ENCODE peak calls at places on chromosomes 5 and 9, in four cellular contexts. One of them, this sample, is unnamed.

GRCh38 chr5:11797132-11797531 is 107.1 kb downstream of the CTNND2 start:
- DNase-seq in DND-41: no peak
- DNase-seq in mammary epithelial cell: no peak
- DNase-seq in PC-3: peak; percentile 91
- DNase-seq in this sample: no peak

GRCh38 chr9:71681708-71682268 is 86.5 kb downstream of the CEMIP2 start:
- DNase-seq in DND-41: no peak
- DNase-seq in mammary epithelial cell: peak; percentile 66
- DNase-seq in PC-3: peak; percentile 57
- DNase-seq in this sample: peak; percentile 73

GRCh38 chr5:133229931-133230664 is 178.3 kb downstream of the HSPA4 start:
- DNase-seq in DND-41: no peak
- DNase-seq in mammary epithelial cell: peak; percentile 96
- DNase-seq in PC-3: peak; percentile 38
- DNase-seq in this sample: no peak

GRCh38 chr5:644971-645370 is 32.8 kb downstream of the CEP72 start:
- DNase-seq in DND-41: no peak
- DNase-seq in mammary epithelial cell: no peak
- DNase-seq in PC-3: no peak
- DNase-seq in this sample: no peak

GRCh38 chr9:133727277-133727875 is 10.8 kb downstream of the SARDH start:
- DNase-seq in DND-41: no peak
- DNase-seq in mammary epithelial cell: no peak
- DNase-seq in PC-3: peak; percentile 7
- DNase-seq in this sample: peak; percentile 13

GRCh38 chr5:179679014-179679674 is 1.7 kb downstream of the CBY3 start:
- DNase-seq in DND-41: peak; percentile 40
- DNase-seq in mammary epithelial cell: peak; percentile 37
- DNase-seq in PC-3: no peak
- DNase-seq in this sample: peak; percentile 36

GRCh38 chr5:144315994-144316634 is 145.4 kb downstream of the KCTD16 start:
- DNase-seq in DND-41: no peak
- DNase-seq in mammary epithelial cell: no peak
- DNase-seq in PC-3: no peak
- DNase-seq in this sample: peak; percentile 63

GRCh38 chr5:107670028-107670926 is 460 bp downstream of the EFNA5 start:
- DNase-seq in DND-41: peak; percentile 52
- DNase-seq in mammary epithelial cell: peak; percentile 56
- DNase-seq in PC-3: peak; percentile 43
- DNase-seq in this sample: peak; percentile 56

GRCh38 chr5:39934830-39935229 is 510.1 kb upstream of the DAB2 start:
- DNase-seq in DND-41: no peak
- DNase-seq in mammary epithelial cell: no peak
- DNase-seq in PC-3: no peak
- DNase-seq in this sample: no peak

GRCh38 chr5:13503017-13503416 is 441.5 kb downstream of the DNAH5 start:
- DNase-seq in DND-41: no peak
- DNase-seq in mammary epithelial cell: no peak
- DNase-seq in PC-3: peak; percentile 42
- DNase-seq in this sample: no peak

GRCh38 chr5:31573494-31573893 is 41.4 kb downstream of the C5orf22 start:
- DNase-seq in DND-41: no peak
- DNase-seq in mammary epithelial cell: no peak
- DNase-seq in PC-3: no peak
- DNase-seq in this sample: no peak

GRCh38 chr5:53943938-53944337 is 366.4 kb downstream of the ARL15 start:
- DNase-seq in DND-41: no peak
- DNase-seq in mammary epithelial cell: no peak
- DNase-seq in PC-3: no peak
- DNase-seq in this sample: no peak

GRCh38 chr5:152331718-152332117 is 73.4 kb downstream of the NMUR2 start:
- DNase-seq in DND-41: peak; percentile 4
- DNase-seq in mammary epithelial cell: peak; percentile 16
- DNase-seq in PC-3: no peak
- DNase-seq in this sample: no peak

GRCh38 chr9:113166039-113166438 is 15.2 kb downstream of the SLC31A2 start:
- DNase-seq in DND-41: no peak
- DNase-seq in mammary epithelial cell: no peak
- DNase-seq in PC-3: no peak
- DNase-seq in this sample: no peak

GRCh38 chr5:133744909-133745308 is 132.6 kb upstream of the FSTL4 start:
- DNase-seq in DND-41: no peak
- DNase-seq in mammary epithelial cell: no peak
- DNase-seq in PC-3: no peak
- DNase-seq in this sample: no peak

GRCh38 chr9:16645970-16646369 is 224.5 kb downstream of the BNC2 start:
- DNase-seq in DND-41: no peak
- DNase-seq in mammary epithelial cell: peak; percentile 20
- DNase-seq in PC-3: no peak
- DNase-seq in this sample: no peak

GRCh38 chr9:111298831-111299603 is 31.0 kb downstream of the OR2K2 start:
- DNase-seq in DND-41: no peak
- DNase-seq in mammary epithelial cell: peak; percentile 39
- DNase-seq in PC-3: peak; percentile 73
- DNase-seq in this sample: peak; percentile 55

GRCh38 chr9:76216161-76216649 is 178.0 kb downstream of the RFK start:
- DNase-seq in DND-41: no peak
- DNase-seq in mammary epithelial cell: peak; percentile 87
- DNase-seq in PC-3: peak; percentile 5
- DNase-seq in this sample: peak; percentile 16

GRCh38 chr5:133406632-133407276 is 205.6 kb downstream of the FSTL4 start:
- DNase-seq in DND-41: no peak
- DNase-seq in mammary epithelial cell: no peak
- DNase-seq in PC-3: no peak
- DNase-seq in this sample: no peak

GRCh38 chr5:137666109-137666850 is 69.6 kb downstream of the KLHL3 start:
- DNase-seq in DND-41: no peak
- DNase-seq in mammary epithelial cell: no peak
- DNase-seq in PC-3: peak; percentile 41
- DNase-seq in this sample: no peak

GRCh38 chr5:148290271-148291195 is 21.7 kb upstream of the SPINK7 start:
- DNase-seq in DND-41: no peak
- DNase-seq in mammary epithelial cell: peak; percentile 32
- DNase-seq in PC-3: peak; percentile 66
- DNase-seq in this sample: peak; percentile 52

GRCh38 chr9:90795879-90796317 is 5.7 kb upstream of the SYK start:
- DNase-seq in DND-41: no peak
- DNase-seq in mammary epithelial cell: no peak
- DNase-seq in PC-3: no peak
- DNase-seq in this sample: no peak

GRCh38 chr5:96654209-96654608 is 8.0 kb upstream of the CAST start:
- DNase-seq in DND-41: no peak
- DNase-seq in mammary epithelial cell: no peak
- DNase-seq in PC-3: no peak
- DNase-seq in this sample: no peak

GRCh38 chr9:108056805-108057386 is 567.3 kb upstream of the KLF4 start:
- DNase-seq in DND-41: no peak
- DNase-seq in mammary epithelial cell: peak; percentile 85
- DNase-seq in PC-3: peak; percentile 76
- DNase-seq in this sample: no peak

GRCh38 chr9:127049581-127049980 is 72.9 kb downstream of the ANGPTL2 start:
- DNase-seq in DND-41: no peak
- DNase-seq in mammary epithelial cell: no peak
- DNase-seq in PC-3: no peak
- DNase-seq in this sample: no peak

GRCh38 chr9:111759762-111760639 is 34.7 kb downstream of the SHOC1 start:
- DNase-seq in DND-41: peak; percentile 55
- DNase-seq in mammary epithelial cell: peak; percentile 69
- DNase-seq in PC-3: peak; percentile 79
- DNase-seq in this sample: peak; percentile 78

GRCh38 chr5:51968756-51969155 is 585.5 kb downstream of the ISL1 start:
- DNase-seq in DND-41: no peak
- DNase-seq in mammary epithelial cell: no peak
- DNase-seq in PC-3: no peak
- DNase-seq in this sample: no peak

GRCh38 chr5:56459978-56460377 is 226.8 kb upstream of the ANKRD55 start:
- DNase-seq in DND-41: no peak
- DNase-seq in mammary epithelial cell: no peak
- DNase-seq in PC-3: no peak
- DNase-seq in this sample: no peak

GRCh38 chr5:98454407-98454806 is 319.1 kb upstream of the RGMB start:
- DNase-seq in DND-41: no peak
- DNase-seq in mammary epithelial cell: peak; percentile 9
- DNase-seq in PC-3: peak; percentile 12
- DNase-seq in this sample: no peak

GRCh38 chr9:94867842-94868312 is 141.4 kb downstream of the AOPEP start:
- DNase-seq in DND-41: no peak
- DNase-seq in mammary epithelial cell: peak; percentile 83
- DNase-seq in PC-3: peak; percentile 93
- DNase-seq in this sample: peak; percentile 20

GRCh38 chr5:157328277-157328912 is 62.5 kb downstream of the CYFIP2 start:
- DNase-seq in DND-41: peak; percentile 68
- DNase-seq in mammary epithelial cell: peak; percentile 52
- DNase-seq in PC-3: peak; percentile 90
- DNase-seq in this sample: peak; percentile 89

GRCh38 chr5:137415231-137415681 is 83.9 kb downstream of the SPOCK1 start:
- DNase-seq in DND-41: no peak
- DNase-seq in mammary epithelial cell: peak; percentile 75
- DNase-seq in PC-3: peak; percentile 61
- DNase-seq in this sample: no peak

GRCh38 chr5:172454355-172455086 is at the start of gene SH3PXD2B:
- DNase-seq in DND-41: peak; percentile 65
- DNase-seq in mammary epithelial cell: peak; percentile 40
- DNase-seq in PC-3: peak; percentile 54
- DNase-seq in this sample: peak; percentile 84

DNA sequence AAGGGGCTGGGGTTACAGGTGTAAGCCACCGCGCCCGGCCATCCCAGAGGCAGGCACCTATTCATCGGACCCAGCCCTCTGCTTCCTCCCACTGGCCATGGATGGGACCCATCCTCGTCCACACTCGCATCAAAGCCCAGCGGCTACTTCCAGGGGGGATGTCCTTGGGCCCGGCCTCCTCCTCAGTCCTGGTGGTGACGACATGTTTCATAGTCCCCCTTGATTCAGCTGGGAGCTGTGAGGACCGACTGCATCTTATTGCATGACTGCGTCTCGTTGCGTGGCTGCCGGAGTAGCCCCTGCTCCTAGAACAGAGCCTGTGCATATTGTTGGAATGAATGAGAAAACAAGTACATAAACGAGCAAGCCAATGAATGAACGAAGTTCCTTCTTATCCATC is 12.8 kb downstream of the NCS1 start:
- DNase-seq in DND-41: no peak
- DNase-seq in mammary epithelial cell: no peak
- DNase-seq in PC-3: no peak
- DNase-seq in this sample: no peak
- H3K79me2 ChIP-seq in DND-41: no peaks in the 10 kb centered on the region
- H3K79me2 ChIP-seq in mammary epithelial cell: peaks cover 93% of the 10 kb centered on the region
- H3K79me2 ChIP-seq in PC-3: peaks cover 43% of the 10 kb centered on the region
- H3K79me2 ChIP-seq in this sample: peaks cover 67% of the 10 kb centered on the region

DNA sequence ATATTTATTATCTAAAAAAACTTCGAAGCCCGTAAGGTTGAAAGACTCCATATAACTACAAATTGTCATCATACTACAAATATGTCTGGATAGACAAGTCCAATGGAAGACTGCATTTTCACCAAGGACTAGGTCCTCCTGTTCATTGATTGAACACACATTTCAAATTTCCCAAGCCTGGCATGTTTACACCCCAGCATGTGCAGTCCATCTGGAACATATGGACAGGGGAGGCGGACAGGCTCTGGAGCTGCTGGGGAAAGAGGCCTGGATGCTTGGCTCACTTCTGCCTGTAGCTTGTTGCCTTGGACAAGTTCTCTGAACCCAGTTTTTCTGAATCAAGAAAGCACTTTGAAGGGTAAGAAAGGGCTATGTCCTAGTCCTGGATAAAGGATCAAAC is 378.6 kb downstream of the ENC1 start:
- DNase-seq in DND-41: no peak
- DNase-seq in mammary epithelial cell: no peak
- DNase-seq in PC-3: no peak
- DNase-seq in this sample: no peak
- TF ChIP-seq CTCF in DND-41: no peak
- TF ChIP-seq CTCF in mammary epithelial cell: no peak
- TF ChIP-seq CTCF in PC-3: no peak
- TF ChIP-seq CTCF in this sample: no peak

GRCh38 chr5:55331321-55331720 is 23.5 kb downstream of the MTREX start:
- DNase-seq in DND-41: no peak
- DNase-seq in mammary epithelial cell: no peak
- DNase-seq in PC-3: no peak
- DNase-seq in this sample: no peak
- H3K79me2 ChIP-seq in DND-41: peaks cover 30% of the 10 kb centered on the region
- H3K79me2 ChIP-seq in mammary epithelial cell: peaks cover 55% of the 10 kb centered on the region
- H3K79me2 ChIP-seq in PC-3: peaks cover 4% of the 10 kb centered on the region
- H3K79me2 ChIP-seq in this sample: peaks cover 34% of the 10 kb centered on the region

GRCh38 chr5:77437194-77437593 is 54.9 kb downstream of the WDR41 start:
- DNase-seq in DND-41: no peak
- DNase-seq in mammary epithelial cell: no peak
- DNase-seq in PC-3: peak; percentile 12
- DNase-seq in this sample: peak; percentile 51
- TF ChIP-seq CTCF in DND-41: peak; percentile 29
- TF ChIP-seq CTCF in mammary epithelial cell: peak; percentile 2
- TF ChIP-seq CTCF in PC-3: peak; percentile 53
- TF ChIP-seq CTCF in this sample: peak; percentile 60

GRCh38 chr9:5571629-5572232 is 57.2 kb upstream of the RIC1 start:
- DNase-seq in DND-41: no peak
- DNase-seq in mammary epithelial cell: no peak
- DNase-seq in PC-3: no peak
- DNase-seq in this sample: no peak

GRCh38 chr9:5577225-5577624 is 51.7 kb upstream of the RIC1 start:
- DNase-seq in DND-41: no peak
- DNase-seq in mammary epithelial cell: no peak
- DNase-seq in PC-3: no peak
- DNase-seq in this sample: no peak

GRCh38 chr9:5574998-5575397 is 53.9 kb upstream of the RIC1 start:
- DNase-seq in DND-41: no peak
- DNase-seq in mammary epithelial cell: no peak
- DNase-seq in PC-3: no peak
- DNase-seq in this sample: no peak

GRCh38 chr9:5578018-5578697 is 50.7 kb upstream of the RIC1 start:
- DNase-seq in DND-41: no peak
- DNase-seq in mammary epithelial cell: no peak
- DNase-seq in PC-3: no peak
- DNase-seq in this sample: no peak

GRCh38 chr9:5574097-5574496 is 54.8 kb upstream of the RIC1 start:
- DNase-seq in DND-41: no peak
- DNase-seq in mammary epithelial cell: no peak
- DNase-seq in PC-3: no peak
- DNase-seq in this sample: no peak
- H3K79me2 ChIP-seq in DND-41: no peaks in the 10 kb centered on the region
- H3K79me2 ChIP-seq in mammary epithelial cell: no peaks in the 10 kb centered on the region
- H3K79me2 ChIP-seq in PC-3: no peaks in the 10 kb centered on the region
- H3K79me2 ChIP-seq in this sample: no peaks in the 10 kb centered on the region